ENCODE peak calls at places on chromosomes 2 and 18, in ten cellular contexts. Q, R, E, O, X, V, P, L, B and I are unnamed samples.

GRCh38 chr2:68745006-68745405 is 10.4 kb downstream of the ARHGAP25 start:
- DNase-seq in Q (no peak), R (no peak), E (no peak), O (no peak), X (no peak), V (peak), P (no peak), L (no peak), B (no peak), I (peak)

GRCh38 chr2:20525041-20526035 is 78.5 kb downstream of the RHOB start:
- DNase-seq in Q (no peak), R (no peak), E (peak), O (peak), X (no peak), V (no peak), P (peak), L (peak), B (peak), I (no peak)

GRCh38 chr2:98346259-98347236 is at the start of gene CNGA3:
- DNase-seq in Q (peak), R (peak), E (peak), O (peak), X (no peak), V (peak), P (peak), L (peak), B (no peak), I (no peak)

GRCh38 chr2:171391532-171391931 is 42.3 kb downstream of the METTL8 start:
- DNase-seq in Q (no peak), R (no peak), E (no peak), O (no peak), X (no peak), V (no peak), P (no peak), L (no peak), B (no peak), I (no peak)

GRCh38 chr18:12091742-12092141 is 1.9 kb upstream of the ANKRD62 start:
- DNase-seq in Q (no peak), R (no peak), E (no peak), O (no peak), X (no peak), V (no peak), P (no peak), L (no peak), B (peak), I (no peak)

GRCh38 chr18:9910709-9911108 is 3.1 kb upstream of the VAPA start:
- DNase-seq in Q (no peak), R (no peak), E (no peak), O (no peak), X (no peak), V (no peak), P (no peak), L (no peak), B (peak), I (no peak)

GRCh38 chr2:24345937-24346336 is 14.4 kb downstream of the ITSN2 start:
- DNase-seq in Q (no peak), R (no peak), E (no peak), O (no peak), X (no peak), V (no peak), P (no peak), L (no peak), B (no peak), I (no peak)

GRCh38 chr2:69781321-69782248 is 39.7 kb downstream of the ANXA4 start:
- DNase-seq in Q (no peak), R (no peak), E (no peak), O (no peak), X (no peak), V (peak), P (no peak), L (peak), B (peak), I (no peak)

GRCh38 chr2:2574401-2575184 is 243.5 kb upstream of the MYT1L start:
- DNase-seq in Q (no peak), R (no peak), E (no peak), O (no peak), X (no peak), V (no peak), P (no peak), L (no peak), B (no peak), I (peak)

GRCh38 chr2:71884303-71885042 is 263.2 kb downstream of the CYP26B1 start:
- DNase-seq in Q (no peak), R (no peak), E (peak), O (peak), X (no peak), V (peak), P (peak), L (no peak), B (peak), I (peak)

GRCh38 chr2:149313512-149313972 is 16.8 kb upstream of the LYPD6 start:
- DNase-seq in Q (peak), R (no peak), E (peak), O (peak), X (no peak), V (no peak), P (peak), L (peak), B (peak), I (no peak)

GRCh38 chr2:171159326-171160118 is 1.2 kb downstream of the TLK1 start:
- DNase-seq in Q (peak), R (peak), E (peak), O (peak), X (peak), V (no peak), P (peak), L (peak), B (peak), I (no peak)

GRCh38 chr18:13287372-13287771 is 68.8 kb downstream of the LDLRAD4 start:
- DNase-seq in Q (no peak), R (no peak), E (no peak), O (no peak), X (no peak), V (no peak), P (no peak), L (peak), B (no peak), I (no peak)

GRCh38 chr18:616380-616995 is 19.7 kb downstream of the CLUL1 start:
- DNase-seq in Q (no peak), R (no peak), E (peak), O (peak), X (no peak), V (no peak), P (peak), L (no peak), B (peak), I (no peak)

GRCh38 chr2:54967269-54967668 is 83.0 kb downstream of the RTN4 start:
- DNase-seq in Q (no peak), R (no peak), E (no peak), O (no peak), X (no peak), V (no peak), P (no peak), L (no peak), B (no peak), I (no peak)

GRCh38 chr2:11582526-11583202 is 48.8 kb downstream of the GREB1 start:
- DNase-seq in Q (peak), R (peak), E (peak), O (peak), X (no peak), V (peak), P (peak), L (peak), B (peak), I (no peak)

GRCh38 chr2:26141145-26141769 is 31.6 kb upstream of the GAREM2 start:
- DNase-seq in Q (no peak), R (no peak), E (no peak), O (no peak), X (no peak), V (no peak), P (no peak), L (no peak), B (no peak), I (no peak)

GRCh38 chr2:75199428-75200011 is at the start of gene TACR1:
- DNase-seq in Q (peak), R (no peak), E (peak), O (peak), X (peak), V (no peak), P (peak), L (peak), B (peak), I (no peak)
- TF ChIP-seq CTCF in Q (peak), R (no peak), E (peak), O (peak), X (peak), V (no peak), P (peak), L (peak), B (peak), I (peak)

GRCh38 chr2:45483997-45484396 is 127.1 kb downstream of the SRBD1 start:
- DNase-seq in Q (no peak), R (no peak), E (peak), O (no peak), X (no peak), V (no peak), P (peak), L (no peak), B (no peak), I (no peak)
- TF ChIP-seq CTCF in Q (peak), R (peak), E (peak), O (peak), X (peak), V (no peak), P (peak), L (no peak), B (no peak), I (peak)

GRCh38 chr2:73827018-73827417 is 1.7 kb upstream of the STAMBP start:
- DNase-seq in Q (no peak), R (peak), E (peak), O (peak), X (no peak), V (no peak), P (peak), L (no peak), B (no peak), I (no peak)
- TF ChIP-seq CTCF in Q (no peak), R (peak), E (peak), O (peak), X (peak), V (peak), P (peak), L (peak), B (no peak), I (peak)

GRCh38 chr2:179263015-179263414 is 1.6 kb downstream of the SESTD1 start:
- DNase-seq in Q (no peak), R (no peak), E (peak), O (peak), X (no peak), V (no peak), P (peak), L (no peak), B (no peak), I (no peak)

GRCh38 chr2:179260224-179260623 is 4.4 kb downstream of the SESTD1 start:
- DNase-seq in Q (no peak), R (no peak), E (no peak), O (no peak), X (no peak), V (no peak), P (no peak), L (no peak), B (no peak), I (no peak)

GRCh38 chr2:179263460-179264237 is 983 bp downstream of the SESTD1 start:
- DNase-seq in Q (peak), R (peak), E (peak), O (peak), X (no peak), V (no peak), P (peak), L (peak), B (peak), I (peak)

GRCh38 chr2:179262077-179262660 is 2.5 kb downstream of the SESTD1 start:
- DNase-seq in Q (no peak), R (no peak), E (peak), O (no peak), X (no peak), V (no peak), P (peak), L (no peak), B (no peak), I (no peak)

GRCh38 chr2:179261161-179261825 is 3.3 kb downstream of the SESTD1 start:
- DNase-seq in Q (no peak), R (no peak), E (no peak), O (no peak), X (no peak), V (no peak), P (no peak), L (no peak), B (no peak), I (no peak)
- TF ChIP-seq CTCF in Q (no peak), R (no peak), E (peak), O (no peak), X (no peak), V (no peak), P (peak), L (peak), B (no peak), I (no peak)

DNA sequence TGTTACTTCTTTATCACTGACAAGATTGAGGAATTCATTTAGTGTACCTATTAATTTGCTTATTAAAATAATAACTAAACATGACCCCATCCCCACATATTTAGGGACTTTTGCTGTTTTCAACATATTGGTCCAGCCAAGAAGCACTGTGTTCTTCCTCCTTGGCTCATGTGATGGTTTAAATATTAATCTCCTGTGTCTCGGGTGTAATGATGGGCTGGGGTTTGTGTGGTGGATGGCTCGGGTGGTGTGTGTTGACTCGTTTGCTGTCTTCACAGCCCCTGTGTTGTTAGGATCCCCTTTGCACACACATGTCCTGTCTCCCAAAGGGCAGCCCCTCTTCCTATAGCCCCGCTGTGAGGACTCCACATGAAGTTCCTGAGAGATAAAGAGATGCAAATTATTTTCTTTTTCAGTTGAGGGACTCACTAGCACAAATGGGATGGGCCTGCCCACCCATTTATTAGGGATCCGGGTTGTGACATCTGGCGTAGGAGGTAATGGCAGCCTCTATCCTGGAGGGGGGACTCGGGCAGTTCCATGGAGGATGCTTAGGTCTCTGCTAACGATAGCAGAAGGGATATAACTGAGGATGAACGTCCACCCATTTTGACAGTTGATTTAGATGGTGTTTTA is 53.4 kb downstream of the FHOD3 start:
- DNase-seq in Q (no peak), R (no peak), E (no peak), O (no peak), X (no peak), V (peak), P (no peak), L (no peak), B (no peak), I (no peak)
- TF ChIP-seq CTCF in Q (no peak), R (no peak), E (no peak), O (no peak), X (no peak), V (no peak), P (no peak), L (no peak), B (no peak), I (no peak)

GRCh38 chr2:73995810-73996209 is 11.1 kb downstream of the TET3 start:
- DNase-seq in Q (no peak), R (no peak), E (no peak), O (no peak), X (no peak), V (no peak), P (no peak), L (no peak), B (no peak), I (no peak)
- TF ChIP-seq CTCF in Q (no peak), R (peak), E (no peak), O (no peak), X (no peak), V (no peak), P (no peak), L (no peak), B (no peak), I (no peak)

DNA sequence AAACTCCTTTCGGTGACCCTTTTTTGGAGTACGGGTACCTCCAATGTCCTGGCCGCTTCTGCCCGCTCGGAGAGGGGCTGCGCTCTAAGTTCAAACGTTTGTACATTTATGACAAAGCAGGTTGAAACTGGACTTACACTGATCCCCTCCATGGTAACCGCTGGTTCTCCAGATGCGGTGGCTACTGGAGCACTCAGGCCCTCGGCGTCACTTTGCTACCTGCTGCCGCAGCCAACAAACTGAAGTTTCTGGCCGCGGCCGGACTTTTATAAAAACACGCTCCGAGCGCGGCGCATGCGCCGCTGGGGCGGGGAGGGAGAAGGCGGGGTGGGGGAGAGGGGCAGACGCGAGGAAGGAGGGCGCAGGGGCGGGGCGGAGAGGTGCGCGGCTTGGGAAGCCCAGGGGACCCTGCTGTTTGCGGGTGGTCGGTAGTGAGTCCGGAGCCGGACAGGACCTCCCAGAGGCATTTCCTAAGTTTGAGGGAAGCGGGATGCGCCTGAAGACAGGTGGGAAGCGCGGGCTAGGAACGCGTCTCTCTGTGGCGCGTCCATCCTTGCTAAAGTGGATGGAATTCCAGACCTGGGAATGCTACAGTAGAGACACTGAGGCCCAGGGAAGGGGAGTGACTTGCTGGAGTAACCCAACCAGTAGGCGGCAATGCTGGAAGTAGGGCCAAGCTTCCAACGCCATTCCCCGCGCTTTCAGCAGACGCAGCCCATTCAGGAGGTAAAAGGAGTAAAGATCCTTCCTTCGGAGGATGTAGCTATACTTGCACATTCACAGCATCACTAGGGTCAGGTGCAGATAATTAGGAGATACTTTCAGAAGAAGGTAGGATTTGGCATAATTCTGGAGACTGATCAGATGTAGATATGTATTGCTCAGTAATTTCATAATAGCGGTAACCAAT is at the start of gene CXCR4:
- DNase-seq in Q (peak), R (peak), E (peak), O (peak), X (no peak), V (peak), P (peak), L (peak), B (peak), I (no peak)
- TF ChIP-seq CTCF in Q (peak), R (peak), E (peak), O (peak), X (no peak), V (no peak), P (peak), L (no peak), B (no peak), I (no peak)

GRCh38 chr18:28805491-28805890 is 628.6 kb upstream of the CDH2 start:
- DNase-seq in Q (no peak), R (no peak), E (no peak), O (no peak), X (no peak), V (no peak), P (no peak), L (no peak), B (no peak), I (no peak)
- TF ChIP-seq CTCF in Q (no peak), R (no peak), E (no peak), O (no peak), X (no peak), V (no peak), P (no peak), L (no peak), B (no peak), I (no peak)

DNA sequence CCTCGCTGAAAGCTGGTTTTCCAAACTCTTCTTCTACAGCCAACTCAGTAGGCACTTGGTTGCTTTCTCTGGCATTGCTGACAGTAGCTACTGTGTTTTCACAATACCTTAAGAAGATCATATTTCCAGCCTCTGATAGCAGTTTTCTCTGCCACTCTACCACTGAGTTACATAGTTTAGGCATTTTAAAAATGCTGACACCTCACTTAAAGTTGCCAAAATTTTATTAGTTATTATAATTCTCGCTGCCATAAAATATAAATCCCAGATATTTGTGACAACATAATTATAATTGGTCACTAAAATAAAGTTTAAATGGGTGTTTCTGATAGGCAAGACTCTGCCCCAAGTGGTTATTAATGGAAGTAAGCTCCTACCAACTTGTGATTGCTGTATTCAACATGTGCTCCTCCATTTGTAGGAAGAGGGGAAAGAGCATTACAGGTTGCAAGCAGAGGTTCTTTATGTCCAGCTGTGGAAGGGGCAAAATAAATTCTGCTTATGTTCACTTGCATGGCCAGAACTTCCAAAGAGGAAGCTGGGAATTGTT is 1202.8 kb downstream of the CNTNAP5 start:
- DNase-seq in Q (no peak), R (no peak), E (no peak), O (no peak), X (no peak), V (no peak), P (no peak), L (no peak), B (no peak), I (no peak)
- TF ChIP-seq CTCF in Q (peak), R (peak), E (peak), O (no peak), X (peak), V (no peak), P (peak), L (no peak), B (no peak), I (no peak)

GRCh38 chr2:238523158-238524110 is 96.7 kb downstream of the ASB1 start:
- DNase-seq in Q (peak), R (no peak), E (peak), O (peak), X (peak), V (no peak), P (peak), L (peak), B (peak), I (no peak)

GRCh38 chr2:238527565-238527964 is 100.8 kb downstream of the ASB1 start:
- DNase-seq in Q (no peak), R (no peak), E (peak), O (peak), X (no peak), V (no peak), P (peak), L (no peak), B (no peak), I (no peak)

GRCh38 chr2:238524584-238524983 is 97.9 kb downstream of the ASB1 start:
- DNase-seq in Q (no peak), R (no peak), E (no peak), O (no peak), X (no peak), V (no peak), P (no peak), L (no peak), B (no peak), I (no peak)

GRCh38 chr2:238525990-238526389 is 99.3 kb downstream of the ASB1 start:
- DNase-seq in Q (no peak), R (no peak), E (no peak), O (no peak), X (no peak), V (no peak), P (no peak), L (no peak), B (no peak), I (no peak)

GRCh38 chr2:238528953-238529781 is 102.4 kb downstream of the ASB1 start:
- DNase-seq in Q (no peak), R (no peak), E (peak), O (peak), X (peak), V (no peak), P (peak), L (no peak), B (no peak), I (no peak)
- TF ChIP-seq CTCF in Q (no peak), R (no peak), E (no peak), O (peak), X (no peak), V (no peak), P (peak), L (no peak), B (no peak), I (no peak)